ENCODE peak calls at places on chromosomes 3 and 15, in four cellular contexts. One of them, this sample, is unnamed.

GRCh38 chr3:8766148-8766547 is 3.3 kb downstream of the OXTR start:
- DNase-seq in dermis microvascular lymphatic vessel endothelial cell: no peak
- DNase-seq in fibroblast of mammary gland: no peak
- DNase-seq in tibial artery: no peak
- DNase-seq in this sample: peak; percentile 36

GRCh38 chr3:98784666-98785600 is 21.8 kb downstream of the ST3GAL6 start:
- DNase-seq in dermis microvascular lymphatic vessel endothelial cell: no peak
- DNase-seq in fibroblast of mammary gland: peak; percentile 84
- DNase-seq in tibial artery: no peak
- DNase-seq in this sample: peak; percentile 86

GRCh38 chr15:75695634-75696302 is 16.9 kb downstream of the CSPG4 start:
- DNase-seq in dermis microvascular lymphatic vessel endothelial cell: no peak
- DNase-seq in fibroblast of mammary gland: no peak
- DNase-seq in tibial artery: no peak
- DNase-seq in this sample: no peak

GRCh38 chr15:29058903-29059539 is 173.2 kb downstream of the APBA2 start:
- DNase-seq in dermis microvascular lymphatic vessel endothelial cell: no peak
- DNase-seq in fibroblast of mammary gland: no peak
- DNase-seq in tibial artery: no peak
- DNase-seq in this sample: no peak

GRCh38 chr15:66580643-66581042 is 14.8 kb upstream of the LCTL start:
- DNase-seq in dermis microvascular lymphatic vessel endothelial cell: peak; percentile 47
- DNase-seq in fibroblast of mammary gland: peak; percentile 56
- DNase-seq in tibial artery: peak; percentile 79
- DNase-seq in this sample: peak; percentile 58

GRCh38 chr3:69091389-69092029 is 6.8 kb downstream of the ARL6IP5 start:
- DNase-seq in dermis microvascular lymphatic vessel endothelial cell: no peak
- DNase-seq in fibroblast of mammary gland: no peak
- DNase-seq in tibial artery: no peak
- DNase-seq in this sample: no peak

GRCh38 chr3:171770689-171771620 is 39.3 kb downstream of the PLD1 start:
- DNase-seq in dermis microvascular lymphatic vessel endothelial cell: peak; percentile 60
- DNase-seq in fibroblast of mammary gland: peak; percentile 90
- DNase-seq in tibial artery: peak; percentile 63
- DNase-seq in this sample: peak; percentile 72

GRCh38 chr3:4888913-4889846 is 90.1 kb upstream of the BHLHE40 start:
- DNase-seq in dermis microvascular lymphatic vessel endothelial cell: no peak
- DNase-seq in fibroblast of mammary gland: peak; percentile 67
- DNase-seq in tibial artery: no peak
- DNase-seq in this sample: peak; percentile 12

GRCh38 chr3:151183253-151183652 is 19.8 kb downstream of the GPR171 start:
- DNase-seq in dermis microvascular lymphatic vessel endothelial cell: no peak
- DNase-seq in fibroblast of mammary gland: no peak
- DNase-seq in tibial artery: no peak
- DNase-seq in this sample: no peak

GRCh38 chr3:60149501-60149900 is 1099.7 kb upstream of the CFAP20DC start:
- DNase-seq in dermis microvascular lymphatic vessel endothelial cell: no peak
- DNase-seq in fibroblast of mammary gland: no peak
- DNase-seq in tibial artery: no peak
- DNase-seq in this sample: no peak

GRCh38 chr3:130925628-130926027 is 31.7 kb downstream of the ATP2C1 start:
- DNase-seq in dermis microvascular lymphatic vessel endothelial cell: no peak
- DNase-seq in fibroblast of mammary gland: peak; percentile 50
- DNase-seq in tibial artery: no peak
- DNase-seq in this sample: peak; percentile 54